ENCODE peak calls at places on chromosomes 3 and 15, in ten cellular contexts. B is gastrocnemius medialis; M is NCI-H460; F is choroid plexus epithelial cell; L is C1 segment of cervical spinal cord; O is testis; C is effector memory CD4-positive, alpha-beta T cell; Q is HFF-Myc; Y is hepatic stellate cell; A is stimulated activated CD4-positive, alpha-beta T cell treated with anti-CD3 and anti-CD28 coated beads, Interleukin-15, amount 100 ng/mL, for 1 hour. P is an unnamed sample.

GRCh38 chr15:99104788-99105515 is at the start of gene SYNM:
- DNase-seq in L (peak), O (peak), Q (peak), F (peak), B (peak), A (no peak), Y (peak), M (peak), C (no peak), P (peak)

GRCh38 chr3:81545572-81545971 is 215.9 kb downstream of the GBE1 start:
- DNase-seq in F (peak), O (no peak), L (no peak), A (no peak), M (no peak), Y (no peak), Q (no peak), C (no peak), B (no peak), P (no peak)

GRCh38 chr3:138946554-138947302 is at the start of the genes FOXL2 and FOXL2NB:
- DNase-seq in C (no peak), A (no peak), Y (no peak), B (no peak), M (no peak), F (peak), Q (no peak), L (no peak), O (peak), P (no peak)

GRCh38 chr15:56366211-56366610 is 985 bp downstream of the TEX9 start:
- DNase-seq in C (no peak), L (no peak), Q (no peak), M (no peak), O (no peak), B (no peak), F (no peak), Y (no peak), A (no peak), P (no peak)

GRCh38 chr15:64050281-64051092 is 4.2 kb upstream of the DAPK2 start:
- DNase-seq in Q (no peak), Y (no peak), O (no peak), M (no peak), F (no peak), A (no peak), B (no peak), L (no peak), C (no peak), P (no peak)

GRCh38 chr3:16249336-16249735 is 15.4 kb downstream of the DPH3 start:
- DNase-seq in L (no peak), Y (no peak), F (peak), C (no peak), O (peak), Q (no peak), B (no peak), A (no peak), M (no peak), P (no peak)

GRCh38 chr15:39511000-39511914 is 69.6 kb upstream of the THBS1 start:
- DNase-seq in Y (peak), C (no peak), M (peak), F (peak), O (peak), Q (peak), L (no peak), A (no peak), B (peak), P (no peak)

GRCh38 chr15:98796685-98797084 is 148.3 kb downstream of the IGF1R start:
- DNase-seq in L (no peak), A (no peak), O (no peak), B (no peak), F (no peak), Q (no peak), C (no peak), M (no peak), Y (no peak), P (no peak)

GRCh38 chr15:52284164-52284563 is 11.4 kb downstream of the MYO5C start:
- DNase-seq in M (no peak), A (no peak), C (no peak), O (no peak), Q (no peak), L (no peak), F (peak), B (no peak), Y (no peak), P (no peak)

GRCh38 chr3:131350506-131350905 is 31.1 kb upstream of the NUDT16 start:
- DNase-seq in A (no peak), Q (no peak), Y (no peak), C (no peak), M (peak), B (no peak), L (no peak), O (no peak), F (peak), P (no peak)

GRCh38 chr15:98000249-98001203 is 40.0 kb downstream of the ARRDC4 start:
- DNase-seq in F (peak), B (no peak), L (no peak), C (no peak), M (no peak), Y (no peak), O (no peak), A (no peak), Q (peak), P (no peak)

GRCh38 chr3:182609575-182610156 is 183.6 kb upstream of the ATP11B start:
- DNase-seq in O (peak), Y (no peak), M (no peak), Q (no peak), C (no peak), F (no peak), A (no peak), B (no peak), L (no peak), P (no peak)

GRCh38 chr3:161221881-161222600 is 930 bp downstream of the NMD3 start:
- DNase-seq in L (no peak), Y (peak), C (no peak), Q (no peak), B (no peak), A (no peak), M (no peak), F (peak), O (peak), P (no peak)

GRCh38 chr3:44058022-44058867 is 183.4 kb upstream of the TOPAZ1 start:
- DNase-seq in B (no peak), L (no peak), M (no peak), O (no peak), F (peak), Y (peak), C (no peak), Q (peak), A (peak), P (no peak)

GRCh38 chr3:29605845-29606244 is 325.0 kb downstream of the RBMS3 start:
- DNase-seq in B (no peak), M (peak), C (no peak), F (peak), A (no peak), O (no peak), L (no peak), Y (peak), Q (no peak), P (no peak)

GRCh38 chr3:151171145-151171544 is 31.9 kb downstream of the GPR171 start:
- DNase-seq in M (no peak), Q (no peak), B (peak), C (no peak), A (no peak), L (no peak), F (peak), Y (no peak), O (no peak), P (no peak)

GRCh38 chr15:51161491-51162260 is 67.0 kb upstream of the TNFAIP8L3 start:
- DNase-seq in Y (no peak), O (no peak), C (no peak), L (no peak), F (no peak), B (no peak), A (no peak), M (no peak), Q (no peak), P (no peak)